ENCODE peak calls at places on chromosomes 13 and 19, in four cellular contexts. A is A549, L is H1, K is gastrocnemius medialis. X is an unnamed sample.

GRCh38 chr19:30919737-30920136 is 429.5 kb downstream of the TSHZ3 start:
- DNase-seq in A (no peak), L (no peak), K (no peak), X (no peak)

GRCh38 chr19:2650515-2650914 is 52.0 kb downstream of the GNG7 start:
- DNase-seq in A (no peak), L (no peak), K (no peak), X (no peak)

GRCh38 chr13:113044431-113045114 is 61.0 kb upstream of the F7 start:
- DNase-seq in A (no peak), L (no peak), K (no peak), X (peak)

GRCh38 chr13:25847145-25847544 is 204.7 kb downstream of the SHISA2 start:
- DNase-seq in A (no peak), L (no peak), K (no peak), X (no peak)

GRCh38 chr19:7900931-7901330 is 2.7 kb upstream of the MAP2K7 start:
- DNase-seq in A (no peak), L (no peak), K (no peak), X (no peak)

GRCh38 chr19:31500921-31501320 is 151.7 kb upstream of the TSHZ3 start:
- DNase-seq in A (no peak), L (no peak), K (no peak), X (no peak)

GRCh38 chr19:37513397-37513796 is 6.7 kb downstream of the ZNF793 start:
- DNase-seq in A (no peak), L (no peak), K (no peak), X (no peak)

GRCh38 chr19:9362905-9363304 is at the start of gene ZNF177:
- DNase-seq in A (no peak), L (no peak), K (no peak), X (peak)

GRCh38 chr13:20069956-20070355 is 90.9 kb downstream of the GJA3 start:
- DNase-seq in A (no peak), L (no peak), K (no peak), X (no peak)

GRCh38 chr13:109968876-109969577 is 182.6 kb upstream of the IRS2 start:
- DNase-seq in A (no peak), L (no peak), K (peak), X (no peak)

GRCh38 chr13:52785721-52786120 is 46.1 kb upstream of the CNMD start:
- DNase-seq in A (no peak), L (no peak), K (no peak), X (no peak)

GRCh38 chr19:13072206-13072898 is 30.3 kb downstream of the LYL1 start:
- DNase-seq in A (no peak), L (no peak), K (no peak), X (no peak)

GRCh38 chr13:80529734-80530133 is 188.8 kb upstream of the SPRY2 start:
- DNase-seq in A (no peak), L (no peak), K (no peak), X (no peak)

X was measured in Daoy.